ENCODE peak calls at places on chromosome 1, in four cellular contexts. One of them, this sample, is unnamed.

GRCh38 chr1:98331232-98331631 is 330.3 kb upstream of the SNX7 start:
- DNase-seq in mesenchymal stem cell: no peak
- DNase-seq in IMR-90: peak
- DNase-seq in H9: no peak
- DNase-seq in this sample: no peak

GRCh38 chr1:232142403-232143314 is 487.3 kb downstream of the SIPA1L2 start:
- DNase-seq in IMR-90: peak
- DNase-seq in H9: no peak
- DNase-seq in mesenchymal stem cell: peak
- DNase-seq in this sample: no peak

GRCh38 chr1:234108921-234109320 is 204.4 kb downstream of the SLC35F3 start:
- DNase-seq in H9: no peak
- DNase-seq in mesenchymal stem cell: no peak
- DNase-seq in IMR-90: peak
- DNase-seq in this sample: no peak

GRCh38 chr1:86530211-86530610 is 16.7 kb upstream of the CLCA4 start:
- DNase-seq in IMR-90: no peak
- DNase-seq in mesenchymal stem cell: no peak
- DNase-seq in H9: no peak
- DNase-seq in this sample: no peak

GRCh38 chr1:208105756-208106155 is 138.4 kb downstream of the PLXNA2 start:
- DNase-seq in H9: no peak
- DNase-seq in mesenchymal stem cell: no peak
- DNase-seq in IMR-90: no peak
- DNase-seq in this sample: no peak

GRCh38 chr1:95278173-95278988 is 44.4 kb downstream of the RWDD3 start:
- DNase-seq in mesenchymal stem cell: no peak
- DNase-seq in H9: no peak
- DNase-seq in IMR-90: no peak
- DNase-seq in this sample: no peak

GRCh38 chr1:171983584-171983983 is 142.3 kb downstream of the DNM3 start:
- DNase-seq in mesenchymal stem cell: peak
- DNase-seq in H9: no peak
- DNase-seq in IMR-90: peak
- DNase-seq in this sample: no peak

GRCh38 chr1:28518745-28519341 is 13.0 kb downstream of the RCC1 start:
- DNase-seq in mesenchymal stem cell: peak
- DNase-seq in H9: no peak
- DNase-seq in IMR-90: no peak
- DNase-seq in this sample: no peak

GRCh38 chr1:204288061-204288588 is 71.6 kb downstream of the PLEKHA6 start:
- DNase-seq in mesenchymal stem cell: peak
- DNase-seq in IMR-90: no peak
- DNase-seq in H9: peak
- DNase-seq in this sample: no peak

GRCh38 chr1:117697220-117697781 is 91.5 kb downstream of the TENT5C start:
- DNase-seq in mesenchymal stem cell: peak
- DNase-seq in IMR-90: peak
- DNase-seq in H9: no peak
- DNase-seq in this sample: no peak

GRCh38 chr1:52364235-52364839 is 1.7 kb downstream of the CC2D1B start:
- DNase-seq in H9: peak
- DNase-seq in mesenchymal stem cell: no peak
- DNase-seq in IMR-90: no peak
- DNase-seq in this sample: no peak

GRCh38 chr1:230798491-230798890 is 51.3 kb downstream of the CAPN9 start:
- DNase-seq in mesenchymal stem cell: no peak
- DNase-seq in H9: no peak
- DNase-seq in IMR-90: no peak
- DNase-seq in this sample: no peak

GRCh38 chr1:109392788-109393580 is 4.7 kb downstream of the SORT1 start:
- DNase-seq in mesenchymal stem cell: peak
- DNase-seq in H9: no peak
- DNase-seq in IMR-90: peak
- DNase-seq in this sample: no peak

GRCh38 chr1:30966690-30967369 is 58.3 kb upstream of the SDC3 start:
- DNase-seq in H9: no peak
- DNase-seq in mesenchymal stem cell: peak
- DNase-seq in IMR-90: peak
- DNase-seq in this sample: no peak

GRCh38 chr1:51564124-51564523 is 45.1 kb upstream of the EPS15 start:
- DNase-seq in IMR-90: peak
- DNase-seq in H9: no peak
- DNase-seq in mesenchymal stem cell: peak
- DNase-seq in this sample: no peak

GRCh38 chr1:221013691-221014293 is 134.5 kb downstream of the HLX start:
- DNase-seq in mesenchymal stem cell: no peak
- DNase-seq in H9: no peak
- DNase-seq in IMR-90: no peak
- DNase-seq in this sample: no peak

GRCh38 chr1:198157847-198158765 is 1.3 kb downstream of the NEK7 start:
- DNase-seq in IMR-90: peak
- DNase-seq in H9: peak
- DNase-seq in mesenchymal stem cell: no peak
- DNase-seq in this sample: peak

GRCh38 chr1:36520771-36521420 is 38.2 kb upstream of the CSF3R start:
- DNase-seq in H9: no peak
- DNase-seq in mesenchymal stem cell: no peak
- DNase-seq in IMR-90: no peak
- DNase-seq in this sample: no peak

GRCh38 chr1:32765561-32766327 is 51.4 kb downstream of the YARS1 start:
- DNase-seq in H9: peak
- DNase-seq in IMR-90: no peak
- DNase-seq in mesenchymal stem cell: no peak
- DNase-seq in this sample: no peak

GRCh38 chr1:62515055-62515454 is 78.2 kb downstream of the USP1 start:
- DNase-seq in mesenchymal stem cell: peak
- DNase-seq in IMR-90: peak
- DNase-seq in H9: no peak
- DNase-seq in this sample: no peak

GRCh38 chr1:225449774-225450173 is 21.9 kb upstream of the LBR start:
- DNase-seq in H9: no peak
- DNase-seq in IMR-90: no peak
- DNase-seq in mesenchymal stem cell: no peak
- DNase-seq in this sample: no peak

GRCh38 chr1:221408117-221408516 is 333.8 kb downstream of the DUSP10 start:
- DNase-seq in mesenchymal stem cell: no peak
- DNase-seq in IMR-90: no peak
- DNase-seq in H9: no peak
- DNase-seq in this sample: no peak

GRCh38 chr1:60916178-60916577 is 166.2 kb upstream of the NFIA start:
- DNase-seq in H9: no peak
- DNase-seq in mesenchymal stem cell: no peak
- DNase-seq in IMR-90: no peak
- DNase-seq in this sample: no peak

GRCh38 chr1:43329995-43330751 is 7.4 kb upstream of the MPL start:
- DNase-seq in H9: peak
- DNase-seq in mesenchymal stem cell: peak
- DNase-seq in IMR-90: peak
- DNase-seq in this sample: no peak

GRCh38 chr1:178417858-178418257 is 78.9 kb downstream of the CLEC20A start:
- DNase-seq in mesenchymal stem cell: peak
- DNase-seq in IMR-90: peak
- DNase-seq in H9: no peak
- DNase-seq in this sample: no peak

GRCh38 chr1:172969611-172970010 is 81.1 kb downstream of the TNFSF18 start:
- DNase-seq in H9: no peak
- DNase-seq in IMR-90: peak
- DNase-seq in mesenchymal stem cell: peak
- DNase-seq in this sample: no peak

GRCh38 chr1:197924516-197925123 is 7.4 kb downstream of the LHX9 start:
- DNase-seq in IMR-90: peak
- DNase-seq in mesenchymal stem cell: peak
- DNase-seq in H9: no peak
- DNase-seq in this sample: peak

GRCh38 chr1:110337704-110338199 is 1.4 kb upstream of the RBM15 start:
- DNase-seq in H9: peak
- DNase-seq in IMR-90: no peak
- DNase-seq in mesenchymal stem cell: no peak
- DNase-seq in this sample: peak

GRCh38 chr1:72262735-72263134 is 19.6 kb downstream of the NEGR1 start:
- DNase-seq in IMR-90: no peak
- DNase-seq in mesenchymal stem cell: no peak
- DNase-seq in H9: no peak
- DNase-seq in this sample: no peak

GRCh38 chr1:54819195-54819536 is 18.0 kb upstream of the TTC22 start:
- DNase-seq in IMR-90: no peak
- DNase-seq in H9: no peak
- DNase-seq in mesenchymal stem cell: no peak
- DNase-seq in this sample: no peak
- H2BK120ac ChIP-seq in IMR-90: no peak
- H2BK120ac ChIP-seq in H9: no peak
- H2BK120ac ChIP-seq in mesenchymal stem cell: no peak
- H2BK120ac ChIP-seq in this sample: no peak

DNA sequence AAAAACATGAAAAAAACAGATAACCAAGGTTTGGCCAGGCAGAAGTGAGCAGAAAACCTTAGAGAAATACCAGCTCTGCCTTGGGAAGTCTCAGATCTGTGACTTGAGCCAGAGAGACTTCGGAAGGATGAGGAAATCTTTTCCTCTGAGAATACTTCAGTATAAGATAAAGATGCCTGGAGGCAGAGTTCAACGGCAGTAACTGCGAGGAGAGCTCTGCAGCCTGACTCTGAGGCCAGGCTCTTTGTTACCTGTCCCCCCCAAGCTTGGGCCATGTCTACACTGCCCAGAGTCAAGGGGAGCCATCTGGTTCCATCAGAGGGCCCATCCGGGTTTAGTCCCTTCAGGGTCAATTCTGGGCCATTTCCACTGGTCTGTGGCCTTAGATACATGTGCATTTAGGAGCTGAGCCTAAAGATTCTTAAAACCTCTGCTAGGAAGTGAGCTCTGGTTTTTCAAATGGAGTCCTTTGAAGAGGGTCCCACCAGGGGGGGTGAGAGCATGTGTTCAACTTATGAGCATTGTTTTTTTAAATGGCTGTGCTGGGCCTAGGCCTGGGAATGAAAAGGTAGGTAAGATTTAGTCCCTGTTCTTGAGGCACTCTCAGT is 8.7 kb downstream of the KIRREL1 start:
- DNase-seq in IMR-90: peak
- DNase-seq in mesenchymal stem cell: peak
- DNase-seq in H9: no peak
- DNase-seq in this sample: no peak
- H3K14ac ChIP-seq in IMR-90: peak
- H3K14ac ChIP-seq in mesenchymal stem cell: no peak
- H3K14ac ChIP-seq in H9: peak
- H3K14ac ChIP-seq in this sample: no peak

GRCh38 chr1:161915978-161916377 is 107.7 kb downstream of the OLFML2B start:
- DNase-seq in H9: no peak
- DNase-seq in IMR-90: no peak
- DNase-seq in mesenchymal stem cell: no peak
- DNase-seq in this sample: no peak

GRCh38 chr1:161915051-161915503 is 108.6 kb downstream of the OLFML2B start:
- DNase-seq in mesenchymal stem cell: no peak
- DNase-seq in IMR-90: peak
- DNase-seq in H9: no peak
- DNase-seq in this sample: no peak

GRCh38 chr1:161914595-161914994 is 109.1 kb downstream of the OLFML2B start:
- DNase-seq in IMR-90: no peak
- DNase-seq in H9: no peak
- DNase-seq in mesenchymal stem cell: no peak
- DNase-seq in this sample: no peak

GRCh38 chr1:161910516-161911077 is 113.1 kb downstream of the OLFML2B start:
- DNase-seq in H9: no peak
- DNase-seq in mesenchymal stem cell: no peak
- DNase-seq in IMR-90: peak
- DNase-seq in this sample: no peak

GRCh38 chr1:161913482-161914140 is 110.1 kb downstream of the OLFML2B start:
- DNase-seq in mesenchymal stem cell: no peak
- DNase-seq in H9: no peak
- DNase-seq in IMR-90: peak
- DNase-seq in this sample: no peak
- H2BK120ac ChIP-seq in mesenchymal stem cell: no peak
- H2BK120ac ChIP-seq in H9: no peak
- H2BK120ac ChIP-seq in IMR-90: no peak
- H2BK120ac ChIP-seq in this sample: no peak

DNA sequence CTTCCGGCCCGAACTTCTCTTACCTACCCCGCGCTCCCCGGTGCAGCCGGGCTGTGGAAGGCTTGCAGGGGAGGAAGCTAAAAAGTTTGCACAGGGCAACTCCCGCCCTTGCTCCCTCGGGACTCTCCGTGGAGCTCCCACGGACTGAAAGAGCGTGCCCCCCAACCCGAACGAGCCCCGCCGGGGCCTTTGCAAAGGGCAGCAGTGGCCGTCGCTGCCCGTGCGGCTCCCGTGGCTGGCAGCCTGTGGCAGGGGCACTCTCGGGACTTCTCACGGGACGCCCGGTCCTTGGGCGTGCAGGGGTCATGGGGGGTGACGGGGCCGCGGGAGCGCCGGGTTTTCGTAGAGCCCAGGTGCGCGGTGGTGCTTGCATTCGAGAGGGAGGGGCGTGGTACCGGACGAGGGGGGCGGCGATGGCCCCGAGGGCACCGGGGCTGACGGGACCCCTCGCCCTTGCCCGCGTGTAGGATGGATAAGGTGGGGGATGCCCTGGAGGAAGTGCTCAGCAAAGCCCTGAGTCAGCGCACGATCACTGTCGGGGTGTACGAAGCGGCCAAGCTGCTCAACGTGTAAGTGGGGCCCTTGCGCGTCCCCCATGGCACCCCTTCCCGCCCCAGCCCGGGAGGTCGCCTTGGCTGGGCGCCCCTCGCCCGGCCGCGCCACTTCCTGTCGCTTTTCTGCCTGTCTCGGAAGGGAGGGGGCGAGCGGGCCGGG is 714 bp downstream of the GADD45A start:
- DNase-seq in H9: peak
- DNase-seq in IMR-90: no peak
- DNase-seq in mesenchymal stem cell: peak
- DNase-seq in this sample: no peak
- H3K14ac ChIP-seq in H9: peak
- H3K14ac ChIP-seq in IMR-90: peak
- H3K14ac ChIP-seq in mesenchymal stem cell: peak
- H3K14ac ChIP-seq in this sample: peak

This sample was measured in neuronal stem cell.